ENCODE peak calls at places on chromosomes 2 and 18, in seven cellular contexts. One of them, this sample, is unnamed.

GRCh38 chr2:191144217-191144616 is 6.6 kb downstream of the STAT4 start:
- DNase-seq in mucosa of descending colon: no peak
- DNase-seq in neural progenitor cell: no peak
- DNase-seq in RWPE2: no peak
- DNase-seq in COR-L47: no peak
- DNase-seq in germinal center: no peak
- DNase-seq in EL: no peak
- DNase-seq in this sample: no peak

GRCh38 chr18:5817821-5818220 is 77.5 kb downstream of the TMEM200C start:
- DNase-seq in mucosa of descending colon: no peak
- DNase-seq in neural progenitor cell: no peak
- DNase-seq in RWPE2: no peak
- DNase-seq in COR-L47: no peak
- DNase-seq in germinal center: no peak
- DNase-seq in EL: no peak
- DNase-seq in this sample: no peak

GRCh38 chr2:120936476-120937334 is 201.0 kb downstream of the GLI2 start:
- DNase-seq in mucosa of descending colon: no peak
- DNase-seq in neural progenitor cell: no peak
- DNase-seq in RWPE2: no peak
- DNase-seq in COR-L47: no peak
- DNase-seq in germinal center: no peak
- DNase-seq in EL: no peak
- DNase-seq in this sample: no peak

GRCh38 chr2:99648115-99648850 is 158.5 kb upstream of the REV1 start:
- DNase-seq in mucosa of descending colon: no peak
- DNase-seq in neural progenitor cell: no peak
- DNase-seq in RWPE2: no peak
- DNase-seq in COR-L47: no peak
- DNase-seq in germinal center: no peak
- DNase-seq in EL: no peak
- DNase-seq in this sample: no peak

GRCh38 chr2:40016151-40016885 is 237.3 kb upstream of the THUMPD2 start:
- DNase-seq in mucosa of descending colon: no peak
- DNase-seq in neural progenitor cell: no peak
- DNase-seq in RWPE2: no peak
- DNase-seq in COR-L47: no peak
- DNase-seq in germinal center: no peak
- DNase-seq in EL: no peak
- DNase-seq in this sample: no peak

GRCh38 chr2:235050992-235051351 is 99.2 kb downstream of the SH3BP4 start:
- DNase-seq in mucosa of descending colon: peak; percentile 95
- DNase-seq in neural progenitor cell: peak; percentile 41
- DNase-seq in RWPE2: peak; percentile 85
- DNase-seq in COR-L47: peak; percentile 90
- DNase-seq in germinal center: no peak
- DNase-seq in EL: peak; percentile 96
- DNase-seq in this sample: peak; percentile 66

GRCh38 chr18:9362869-9363268 is 28.3 kb downstream of the TWSG1 start:
- DNase-seq in mucosa of descending colon: no peak
- DNase-seq in neural progenitor cell: no peak
- DNase-seq in RWPE2: no peak
- DNase-seq in COR-L47: no peak
- DNase-seq in germinal center: no peak
- DNase-seq in EL: peak; percentile 12
- DNase-seq in this sample: peak; percentile 17

GRCh38 chr2:17604050-17604449 is 63.6 kb downstream of the VSNL1 start:
- DNase-seq in mucosa of descending colon: peak; percentile 6
- DNase-seq in neural progenitor cell: no peak
- DNase-seq in RWPE2: no peak
- DNase-seq in COR-L47: no peak
- DNase-seq in germinal center: no peak
- DNase-seq in EL: no peak
- DNase-seq in this sample: no peak

GRCh38 chr2:101803945-101804696 is 106.6 kb downstream of the MAP4K4 start:
- DNase-seq in mucosa of descending colon: no peak
- DNase-seq in neural progenitor cell: peak; percentile 89
- DNase-seq in RWPE2: no peak
- DNase-seq in COR-L47: no peak
- DNase-seq in germinal center: no peak
- DNase-seq in EL: no peak
- DNase-seq in this sample: no peak

GRCh38 chr2:49261791-49262190 is 107.5 kb upstream of the FSHR start:
- DNase-seq in mucosa of descending colon: no peak
- DNase-seq in neural progenitor cell: no peak
- DNase-seq in RWPE2: no peak
- DNase-seq in COR-L47: peak; percentile 40
- DNase-seq in germinal center: no peak
- DNase-seq in EL: no peak
- DNase-seq in this sample: no peak

GRCh38 chr2:207777124-207777523 is 7.4 kb upstream of the FZD5 start:
- DNase-seq in mucosa of descending colon: no peak
- DNase-seq in neural progenitor cell: no peak
- DNase-seq in RWPE2: no peak
- DNase-seq in COR-L47: no peak
- DNase-seq in germinal center: no peak
- DNase-seq in EL: no peak
- DNase-seq in this sample: no peak

GRCh38 chr18:67669993-67670671 is 153.6 kb upstream of the DSEL start:
- DNase-seq in mucosa of descending colon: no peak
- DNase-seq in neural progenitor cell: no peak
- DNase-seq in RWPE2: no peak
- DNase-seq in COR-L47: no peak
- DNase-seq in germinal center: no peak
- DNase-seq in EL: peak; percentile 85
- DNase-seq in this sample: no peak

GRCh38 chr2:236250286-236250685 is 13.9 kb downstream of the ASB18 start:
- DNase-seq in mucosa of descending colon: no peak
- DNase-seq in neural progenitor cell: no peak
- DNase-seq in RWPE2: no peak
- DNase-seq in COR-L47: no peak
- DNase-seq in germinal center: no peak
- DNase-seq in EL: no peak
- DNase-seq in this sample: no peak

This sample was measured in iPS-NIHi11.